ENCODE peak calls at places on chromosomes 13 and 19, in four cellular contexts. Y, G, J and X are unnamed samples.

GRCh38 chr19:44657211-44657921 is 13.7 kb downstream of the PVR start:
- DNase-seq in G (peak), J (peak), Y (peak), X (peak)

GRCh38 chr19:3285647-3286176 is 61.3 kb downstream of the CELF5 start:
- DNase-seq in G (no peak), J (no peak), Y (no peak), X (peak)

GRCh38 chr13:100100115-100100879 is 11.4 kb downstream of the PCCA start:
- DNase-seq in Y (peak), J (peak), G (no peak), X (peak)

GRCh38 chr13:52104624-52105023 is 24.2 kb downstream of the NEK5 start:
- DNase-seq in Y (no peak), J (peak), G (no peak), X (no peak)

GRCh38 chr19:47309038-47309437 is 623 bp upstream of the C5AR1 start:
- DNase-seq in Y (no peak), J (peak), G (no peak), X (peak)

GRCh38 chr19:41373993-41374392 is 2.3 kb upstream of the TMEM91 start:
- DNase-seq in G (no peak), J (peak), Y (peak), X (peak)

GRCh38 chr13:22198656-22199217 is 527.9 kb downstream of the FGF9 start:
- DNase-seq in Y (no peak), G (no peak), J (no peak), X (no peak)

GRCh38 chr13:51229141-51229540 is 6.9 kb downstream of the FAM124A start:
- DNase-seq in Y (no peak), J (no peak), G (no peak), X (no peak)

GRCh38 chr13:65378484-65378883 is 1851.7 kb downstream of the PCDH9 start:
- DNase-seq in Y (no peak), J (no peak), G (no peak), X (no peak)

GRCh38 chr19:15251749-15252397 is 19.6 kb upstream of the EPHX3 start:
- DNase-seq in Y (peak), J (peak), G (no peak), X (peak)

GRCh38 chr13:94825507-94825906 is 113.2 kb upstream of the SOX21 start:
- DNase-seq in G (no peak), Y (peak), J (peak), X (no peak)

GRCh38 chr19:35719402-35720162 is 1.8 kb downstream of the KMT2B start:
- DNase-seq in G (no peak), Y (no peak), J (no peak), X (no peak)

GRCh38 chr13:74070513-74070912 is 63.7 kb downstream of the KLF12 start:
- DNase-seq in Y (no peak), J (no peak), G (no peak), X (no peak)

GRCh38 chr13:46211116-46211515 is 612 bp upstream of the LRRC63 start:
- DNase-seq in J (no peak), G (no peak), Y (peak), X (no peak)

GRCh38 chr13:29693297-29693945 is 97.9 kb upstream of the SLC7A1 start:
- DNase-seq in J (no peak), Y (no peak), G (no peak), X (no peak)

GRCh38 chr13:51912091-51912490 is 50.3 kb downstream of the CCDC70 start:
- DNase-seq in Y (no peak), J (peak), G (no peak), X (no peak)

GRCh38 chr19:42239544-42240220 is 2.7 kb downstream of the GSK3A start:
- DNase-seq in Y (no peak), G (no peak), J (no peak), X (no peak)

GRCh38 chr13:30905932-30906383 is at the start of gene MEDAG:
- DNase-seq in J (peak), G (no peak), Y (peak), X (peak)

GRCh38 chr19:13017306-13018036 is 22.2 kb downstream of the NFIX start:
- DNase-seq in Y (no peak), J (no peak), G (no peak), X (no peak)

GRCh38 chr13:30798776-30799625 is 63.7 kb downstream of the ALOX5AP start:
- DNase-seq in G (no peak), Y (no peak), J (peak), X (no peak)

GRCh38 chr13:76861859-76862258 is 24.3 kb downstream of the KCTD12 start:
- DNase-seq in Y (no peak), J (peak), G (no peak), X (no peak)

GRCh38 chr19:18612772-18613588 is at the start of gene TMEM59L:
- DNase-seq in G (no peak), Y (no peak), J (no peak), X (no peak)